ENCODE peak calls at places on chromosomes 13 and 19, in ten cellular contexts. W, U, S, X, C, K, A, H, T and I are unnamed samples. For H3K9me3, the result is how much of the 10 kb centered on the place peaks cover.

GRCh38 chr13:49580980-49581680 is 4.2 kb downstream of the RCBTB1 start:
- DNase-seq in W (no peak), U (no peak), S (no peak), X (no peak), C (no peak), K (no peak), A (no peak), H (no peak), T (no peak), I (no peak)

GRCh38 chr19:5719274-5719960 is 529 bp downstream of the LONP1 start:
- DNase-seq in W (no peak), U (no peak), S (no peak), X (no peak), C (no peak), K (no peak), A (peak), H (peak), T (no peak), I (no peak)

GRCh38 chr13:93715866-93716265 is 489.3 kb downstream of the GPC6 start:
- DNase-seq in W (no peak), U (no peak), S (no peak), X (no peak), C (no peak), K (no peak), A (no peak), H (no peak), T (no peak), I (no peak)

GRCh38 chr19:38715540-38715939 is 28.7 kb downstream of the CAPN12 start:
- DNase-seq in W (no peak), U (no peak), S (peak), X (no peak), C (no peak), K (no peak), A (no peak), H (no peak), T (peak), I (no peak)

GRCh38 chr19:36257512-36257876 is 42.6 kb downstream of the ZNF146 start:
- DNase-seq in W (peak), U (no peak), S (peak), X (no peak), C (no peak), K (no peak), A (no peak), H (no peak), T (peak), I (no peak)

GRCh38 chr13:89097994-89098393 is 1426.8 kb downstream of the SLITRK5 start:
- DNase-seq in W (no peak), U (no peak), S (no peak), X (no peak), C (no peak), K (no peak), A (no peak), H (no peak), T (no peak), I (no peak)

GRCh38 chr19:46378268-46378667 is 31.4 kb downstream of the PPP5C start:
- DNase-seq in W (no peak), U (no peak), S (no peak), X (no peak), C (no peak), K (peak), A (peak), H (no peak), T (no peak), I (no peak)

GRCh38 chr13:112960671-112961070 is 8.3 kb upstream of the MCF2L start:
- DNase-seq in W (no peak), U (no peak), S (no peak), X (no peak), C (no peak), K (no peak), A (no peak), H (no peak), T (no peak), I (no peak)

GRCh38 chr19:35557539-35558399 is 5.7 kb downstream of the ATP4A start:
- DNase-seq in W (peak), U (peak), S (peak), X (no peak), C (no peak), K (peak), A (peak), H (no peak), T (peak), I (peak)

GRCh38 chr19:51001495-51001894 is at the start of gene KLK8:
- DNase-seq in W (no peak), U (no peak), S (no peak), X (no peak), C (no peak), K (no peak), A (no peak), H (no peak), T (no peak), I (no peak)

GRCh38 chr19:3190470-3190770 is 4.7 kb downstream of the NCLN start:
- DNase-seq in W (peak), U (no peak), S (no peak), X (no peak), C (no peak), K (no peak), A (no peak), H (no peak), T (no peak), I (no peak)

GRCh38 chr13:23724196-23724970 is 154.2 kb downstream of the TNFRSF19 start:
- DNase-seq in W (no peak), U (no peak), S (no peak), X (no peak), C (no peak), K (no peak), A (peak), H (no peak), T (no peak), I (no peak)

GRCh38 chr13:23731709-23732108 is 157.5 kb downstream of the MIPEP start:
- DNase-seq in W (no peak), U (no peak), S (no peak), X (no peak), C (no peak), K (no peak), A (no peak), H (no peak), T (no peak), I (no peak)

GRCh38 chr13:23725922-23726321 is 155.7 kb downstream of the TNFRSF19 start:
- DNase-seq in W (no peak), U (no peak), S (no peak), X (no peak), C (no peak), K (no peak), A (no peak), H (no peak), T (no peak), I (no peak)

GRCh38 chr13:23730251-23730650 is 158.9 kb downstream of the MIPEP start:
- DNase-seq in W (no peak), U (no peak), S (no peak), X (no peak), C (no peak), K (no peak), A (no peak), H (no peak), T (no peak), I (no peak)

GRCh38 chr13:23728807-23729206 is 158.6 kb downstream of the TNFRSF19 start:
- DNase-seq in W (no peak), U (no peak), S (no peak), X (no peak), C (no peak), K (no peak), A (no peak), H (no peak), T (no peak), I (no peak)
- H3K27ac ChIP-seq in W (no peak), U (no peak), S (no peak), X (no peak), C (no peak), K (no peak), A (no peak), H (no peak), T (no peak), I (no peak)

DNA sequence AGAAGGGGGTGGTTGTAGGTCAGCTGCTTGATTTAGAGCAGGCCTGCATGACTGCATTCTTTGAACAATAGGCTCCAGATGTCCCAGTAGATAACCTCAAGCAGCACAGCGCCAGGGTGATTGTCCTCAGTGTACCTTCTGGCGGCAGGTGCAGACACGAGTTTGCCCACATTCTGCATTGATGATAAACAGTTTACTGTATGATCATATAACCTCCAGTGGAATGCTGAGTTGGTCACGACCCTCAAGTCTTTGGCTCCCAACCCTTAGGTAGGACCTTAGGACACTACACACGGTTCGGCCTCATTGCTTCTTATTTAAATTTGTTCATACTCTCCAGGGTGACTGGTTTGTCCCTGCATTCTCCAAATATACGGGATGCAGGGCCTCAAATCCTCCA is 12.2 kb downstream of the ZNF439 start:
- DNase-seq in W (no peak), U (no peak), S (no peak), X (no peak), C (no peak), K (no peak), A (no peak), H (no peak), T (no peak), I (no peak)
- H3K9me3 ChIP-seq in W (under half), U (under half), S (under half), X (under half), C (under half), K (under half), A (under half), H (under half), T (half or more), I (half or more)

DNA sequence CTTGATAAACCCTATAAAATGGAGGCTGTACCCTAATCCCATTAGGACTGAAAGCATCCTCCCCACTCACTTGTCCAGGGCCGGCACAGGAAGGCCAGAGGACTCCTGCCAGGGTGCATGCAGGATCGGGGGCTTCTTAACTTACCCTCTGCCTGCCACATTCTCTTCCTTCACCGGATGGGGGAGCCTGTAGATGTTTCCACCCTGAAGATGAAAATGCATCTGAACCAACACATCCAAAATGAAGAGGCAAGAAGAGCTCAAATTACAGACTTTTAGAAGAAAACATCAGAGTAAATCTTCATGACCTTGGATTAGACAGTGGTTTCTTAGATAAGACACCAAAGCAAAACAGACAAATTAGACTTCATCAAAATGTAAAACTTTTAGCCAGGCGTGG is 25.9 kb upstream of the NAPA start:
- DNase-seq in W (no peak), U (peak), S (no peak), X (peak), C (no peak), K (peak), A (peak), H (peak), T (no peak), I (no peak)
- H3K27ac ChIP-seq in W (no peak), U (no peak), S (no peak), X (no peak), C (peak), K (no peak), A (no peak), H (no peak), T (no peak), I (no peak)

GRCh38 chr19:53290758-53291549 is 23.4 kb upstream of the VN1R4 start:
- DNase-seq in W (peak), U (no peak), S (no peak), X (no peak), C (no peak), K (no peak), A (no peak), H (no peak), T (no peak), I (no peak)
- H3K9me3 ChIP-seq in W (under half), U (under half), S (under half), X (under half), C (under half), K (under half), A (under half), H (under half), T (under half), I (under half)

GRCh38 chr19:17341386-17341785 is 4.0 kb downstream of the GTPBP3 start:
- DNase-seq in W (peak), U (no peak), S (no peak), X (no peak), C (no peak), K (no peak), A (no peak), H (no peak), T (no peak), I (no peak)
- H3K27ac ChIP-seq in W (no peak), U (no peak), S (no peak), X (no peak), C (no peak), K (no peak), A (no peak), H (no peak), T (no peak), I (no peak)

GRCh38 chr19:58010507-58010906 is 7.9 kb upstream of the ZNF606 start:
- DNase-seq in W (peak), U (no peak), S (no peak), X (no peak), C (no peak), K (no peak), A (no peak), H (no peak), T (no peak), I (no peak)
- H3K9me3 ChIP-seq in W (under half), U (under half), S (under half), X (half or more), C (under half), K (under half), A (under half), H (under half), T (half or more), I (half or more)

DNA sequence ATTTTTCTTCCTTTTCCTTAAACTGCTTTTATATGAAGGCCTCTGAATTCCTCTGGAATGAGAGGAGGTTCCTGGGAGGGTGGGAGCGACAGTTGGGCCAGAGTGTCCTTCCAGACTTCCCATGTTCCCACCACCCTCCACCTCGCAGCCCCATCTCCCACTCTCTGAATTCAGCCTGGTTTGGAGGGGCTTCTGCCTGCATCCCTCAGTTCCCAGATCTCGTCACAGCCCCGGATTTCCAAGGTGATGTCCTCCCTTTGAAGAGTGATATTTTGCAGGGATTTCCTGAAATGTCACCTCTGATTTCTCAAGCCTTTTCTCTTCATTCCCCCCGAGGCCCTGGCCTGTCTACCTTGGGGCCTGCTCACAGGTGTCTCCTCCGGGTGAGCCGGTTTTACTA is 16.7 kb upstream of the SLC7A9 start:
- DNase-seq in W (no peak), U (no peak), S (no peak), X (no peak), C (no peak), K (no peak), A (no peak), H (no peak), T (no peak), I (no peak)
- H3K27ac ChIP-seq in W (no peak), U (no peak), S (no peak), X (no peak), C (no peak), K (no peak), A (no peak), H (no peak), T (no peak), I (no peak)

GRCh38 chr13:27101847-27102246 is 69.8 kb downstream of the USP12 start:
- DNase-seq in W (no peak), U (no peak), S (no peak), X (no peak), C (no peak), K (no peak), A (no peak), H (no peak), T (no peak), I (no peak)
- H3K9me3 ChIP-seq in W (under half), U (under half), S (under half), X (under half), C (under half), K (under half), A (under half), H (under half), T (under half), I (under half)

DNA sequence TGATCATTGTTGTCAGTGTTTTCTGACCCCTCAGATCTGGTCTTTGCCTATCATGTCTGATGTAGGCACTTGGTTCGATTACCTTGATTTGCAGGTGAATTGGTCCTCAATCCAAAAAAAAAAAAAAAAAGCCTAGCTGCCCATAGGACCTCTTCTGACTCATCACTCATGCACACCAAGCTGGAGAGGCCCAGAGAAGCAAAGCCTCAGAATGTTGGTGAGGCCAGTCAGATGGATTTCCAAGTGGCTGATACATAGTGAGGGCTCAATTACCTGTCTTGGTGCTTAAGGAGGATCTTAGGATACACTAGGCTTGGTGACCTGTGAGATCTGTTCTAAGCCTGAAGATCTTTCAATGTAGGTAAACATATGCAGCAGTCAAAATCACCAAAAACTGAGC is 80.0 kb upstream of the RAP2A start:
- DNase-seq in W (no peak), U (no peak), S (no peak), X (peak), C (no peak), K (peak), A (peak), H (no peak), T (no peak), I (no peak)
- H3K27ac ChIP-seq in W (no peak), U (no peak), S (no peak), X (no peak), C (peak), K (no peak), A (no peak), H (no peak), T (no peak), I (no peak)